ENCODE peak calls at places on chromosomes 4 and X, in six cellular contexts. K is right cardiac atrium; V is CD4-positive, CD25-positive, alpha-beta regulatory T cell; E is PC-3; H is Peyer's patch; G is aorta. D is an unnamed sample.

GRCh38 chrX:153806999-153807575 is 12.6 kb downstream of the SSR4 start:
- DNase-seq in K (no peak), V (no peak), G (no peak), H (no peak), E (no peak), D (peak; percentile 35)

GRCh38 chr4:81218206-81218605 is 3.2 kb upstream of the PRKG2 start:
- DNase-seq in E (no peak), G (no peak), V (no peak), H (no peak), K (no peak), D (no peak)

GRCh38 chrX:2600564-2600963 is 90.5 kb upstream of the CD99 start:
- DNase-seq in H (no peak), E (no peak), K (no peak), V (no peak), G (no peak), D (no peak)

GRCh38 chr4:26028793-26029511 is 114.9 kb downstream of the SMIM20 start:
- DNase-seq in H (peak; percentile 77), E (no peak), K (peak; percentile 77), V (peak; percentile 36), G (peak; percentile 93), D (no peak)

GRCh38 chr4:163048447-163048846 is 118.2 kb downstream of the NAF1 start:
- DNase-seq in V (no peak), E (peak; percentile 51), G (no peak), K (peak; percentile 18), H (no peak), D (peak; percentile 69)

GRCh38 chr4:85842540-85842939 is 367.6 kb downstream of the ARHGAP24 start:
- DNase-seq in H (no peak), K (no peak), E (peak; percentile 12), G (no peak), V (no peak), D (peak; percentile 81)

GRCh38 chr4:150145090-150145949 is 67.1 kb downstream of the DCLK2 start:
- DNase-seq in G (no peak), H (no peak), K (no peak), E (peak; percentile 37), V (no peak), D (peak; percentile 22)

GRCh38 chr4:155540698-155541097 is 126.0 kb upstream of the GUCY1A1 start:
- DNase-seq in K (no peak), V (no peak), H (no peak), E (no peak), G (no peak), D (no peak)

GRCh38 chr4:123411976-123412589 is 15.5 kb downstream of the SPRY1 start:
- DNase-seq in K (no peak), V (no peak), H (no peak), G (no peak), E (peak; percentile 21), D (no peak)

GRCh38 chr4:27234306-27234899 is 373.8 kb downstream of the STIM2 start:
- DNase-seq in G (no peak), V (no peak), H (no peak), E (no peak), K (no peak), D (no peak)

GRCh38 chr4:175509320-175509719 is 302.7 kb downstream of the GPM6A start:
- DNase-seq in G (no peak), E (peak; percentile 59), K (no peak), H (no peak), V (no peak), D (no peak)

GRCh38 chr4:182339246-182339645 is 96.0 kb downstream of the TENM3 start:
- DNase-seq in V (no peak), E (no peak), K (no peak), G (no peak), H (no peak), D (no peak)

GRCh38 chr4:123588631-123589223 is 192.1 kb downstream of the SPRY1 start:
- DNase-seq in H (no peak), G (no peak), K (no peak), V (no peak), E (peak; percentile 78), D (peak; percentile 23)

GRCh38 chr4:6844986-6845385 is 62.5 kb downstream of the KIAA0232 start:
- DNase-seq in E (no peak), V (no peak), H (no peak), G (no peak), K (no peak), D (no peak)

GRCh38 chr4:26288308-26288982 is 32.4 kb upstream of the RBPJ start:
- DNase-seq in H (no peak), V (no peak), G (no peak), K (no peak), E (peak; percentile 59), D (peak; percentile 70)

GRCh38 chr4:78634011-78634664 is 82.6 kb downstream of the ANXA3 start:
- DNase-seq in E (no peak), G (peak; percentile 83), V (no peak), H (no peak), K (peak; percentile 46), D (no peak)

GRCh38 chr4:152864361-152864760 is 71.8 kb upstream of the FHDC1 start:
- DNase-seq in G (no peak), V (no peak), K (no peak), E (no peak), H (no peak), D (no peak)

DNA sequence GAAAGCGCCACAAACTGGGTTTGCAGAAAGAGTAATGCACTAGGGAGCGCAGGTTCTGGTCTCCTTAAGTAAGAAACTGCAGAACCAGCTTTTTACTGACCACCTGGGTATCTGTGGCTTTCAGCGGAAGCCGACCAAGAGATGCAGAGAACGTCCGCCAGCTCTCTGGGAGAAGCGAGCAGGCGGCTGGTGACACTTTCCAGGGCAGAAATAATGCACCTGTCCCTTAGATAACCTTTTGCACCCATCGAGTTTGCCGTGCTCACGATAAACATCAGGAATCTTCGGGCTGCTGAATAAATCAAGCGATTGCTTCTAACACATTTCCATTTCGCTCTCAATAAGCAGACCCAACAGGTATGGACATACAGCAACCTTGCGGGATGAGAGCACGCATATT is 3.5 kb downstream of the ATOH1 start:
- DNase-seq in K (no peak), E (no peak), H (peak; percentile 51), V (no peak), G (no peak), D (no peak)
- H3K27me3 ChIP-seq in K (no peaks in the 10 kb centered on the region), E (peaks cover 70% of the 10 kb centered on the region), H (no peaks in the 10 kb centered on the region), V (peaks cover 30% of the 10 kb centered on the region), G (no peaks in the 10 kb centered on the region), D (peaks cover 27% of the 10 kb centered on the region)

GRCh38 chr4:19156786-19157185 is 1094.9 kb upstream of the SLIT2 start:
- DNase-seq in G (no peak), E (no peak), H (no peak), V (no peak), K (no peak), D (no peak)

GRCh38 chr4:19155568-19155967 is 1096.1 kb upstream of the SLIT2 start:
- DNase-seq in G (no peak), H (no peak), V (no peak), E (no peak), K (no peak), D (no peak)

GRCh38 chr4:19151684-19152083 is 1100.0 kb upstream of the SLIT2 start:
- DNase-seq in E (no peak), V (no peak), H (no peak), K (no peak), G (no peak), D (no peak)

DNA sequence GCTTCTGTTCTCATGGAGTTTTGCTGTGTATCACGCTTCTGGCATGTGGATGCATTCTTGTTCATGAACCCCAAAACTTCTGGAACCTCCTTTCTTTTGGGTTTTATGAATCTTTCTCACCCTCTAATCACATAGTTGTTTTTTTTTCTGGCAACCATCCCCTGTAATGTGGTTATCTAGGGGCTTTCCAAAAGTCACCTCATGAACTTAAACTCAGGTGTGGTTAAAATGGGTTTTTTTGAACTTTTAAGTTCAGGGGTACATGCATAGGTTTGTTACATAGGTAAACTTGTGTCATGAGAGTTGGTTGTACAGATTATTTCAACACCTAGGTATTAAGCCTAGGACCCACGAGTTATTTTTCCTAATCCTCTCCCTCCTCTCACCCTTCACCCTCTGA is 1099.4 kb upstream of the SLIT2 start:
- DNase-seq in G (no peak), V (no peak), E (no peak), K (no peak), H (no peak), D (no peak)
- H3K9me3 ChIP-seq in G (peaks cover 2% of the 10 kb centered on the region), V (peaks cover 4% of the 10 kb centered on the region), E (peaks cover 4% of the 10 kb centered on the region), K (no peaks in the 10 kb centered on the region), H (no peaks in the 10 kb centered on the region), D (no peaks in the 10 kb centered on the region)

GRCh38 chr4:53712326-53712725 is 121.0 kb upstream of the LNX1 start:
- DNase-seq in V (no peak), K (no peak), H (no peak), E (no peak), G (no peak), D (no peak)
- H3K27me3 ChIP-seq in V (peaks cover 2% of the 10 kb centered on the region), K (no peaks in the 10 kb centered on the region), H (no peaks in the 10 kb centered on the region), E (no peaks in the 10 kb centered on the region), G (no peaks in the 10 kb centered on the region), D (no peaks in the 10 kb centered on the region)

GRCh38 chr4:190018201-190018920 is 8.7 kb downstream of the FRG2 start:
- DNase-seq in K (peak; percentile 8), H (no peak), E (no peak), G (no peak), V (no peak), D (no peak)
- H3K9me3 ChIP-seq in K (no peaks in the 10 kb centered on the region), H (no peaks in the 10 kb centered on the region), E (no peaks in the 10 kb centered on the region), G (no peaks in the 10 kb centered on the region), V (no peaks in the 10 kb centered on the region), D (no peaks in the 10 kb centered on the region)

GRCh38 chr4:77372375-77372774 is 215.4 kb downstream of the CCNG2 start:
- DNase-seq in E (no peak), K (no peak), V (no peak), H (no peak), G (no peak), D (no peak)

GRCh38 chr4:77375866-77376607 is 219.0 kb downstream of the CCNG2 start:
- DNase-seq in H (no peak), G (no peak), K (no peak), V (no peak), E (no peak), D (no peak)

GRCh38 chr4:77376788-77377460 is 219.9 kb downstream of the CCNG2 start:
- DNase-seq in H (no peak), V (no peak), G (no peak), K (no peak), E (no peak), D (no peak)
- H3K27me3 ChIP-seq in H (no peaks in the 10 kb centered on the region), V (peaks cover 7% of the 10 kb centered on the region), G (no peaks in the 10 kb centered on the region), K (no peaks in the 10 kb centered on the region), E (peaks cover 33% of the 10 kb centered on the region), D (no peaks in the 10 kb centered on the region)

DNA sequence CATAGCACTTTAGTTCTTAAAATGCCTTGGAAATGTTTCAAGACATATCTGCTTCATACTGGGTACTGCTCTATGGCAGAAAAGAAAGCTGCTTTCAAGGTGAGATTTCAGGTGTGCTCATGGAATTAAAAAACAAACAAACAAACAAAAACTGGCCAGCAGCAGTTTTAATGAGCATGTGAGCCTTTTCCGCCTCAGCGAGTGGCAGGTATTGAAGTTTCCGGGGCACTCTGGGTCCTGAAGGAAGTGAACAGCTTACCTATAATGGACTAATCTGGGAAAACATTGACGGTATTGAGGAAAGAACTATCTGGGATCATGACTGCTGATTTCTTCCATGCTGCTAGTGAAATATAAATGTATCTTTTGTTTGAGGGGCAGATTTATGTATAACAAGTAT is 194.6 kb downstream of the MAML3 start:
- DNase-seq in H (no peak), E (no peak), V (no peak), G (no peak), K (no peak), D (no peak)
- H3K9me3 ChIP-seq in H (no peaks in the 10 kb centered on the region), E (no peaks in the 10 kb centered on the region), V (no peaks in the 10 kb centered on the region), G (no peaks in the 10 kb centered on the region), K (no peaks in the 10 kb centered on the region), D (no peaks in the 10 kb centered on the region)

D was measured in MG63.